ENCODE peak calls at places on chromosomes 13 and 19, in five cellular contexts. G is HuH-7.5, K is NCI-H1105, O is ovary, I is germinal center. P is an unnamed sample.

GRCh38 chr19:3538965-3539742 is at the start of gene TEKTIP1:
- DNase-seq in G (no peak), K (peak), O (no peak), I (no peak), P (peak)

GRCh38 chr19:52991021-52991420 is 22.7 kb upstream of the ERVV-1 start:
- DNase-seq in G (no peak), K (no peak), O (no peak), I (no peak), P (peak)

GRCh38 chr19:14497347-14497921 is 1.5 kb upstream of the GIPC1 start:
- DNase-seq in G (no peak), K (no peak), O (no peak), I (no peak), P (no peak)

GRCh38 chr13:111573362-111573761 is 252.9 kb downstream of the TEX29 start:
- DNase-seq in G (no peak), K (no peak), O (no peak), I (no peak), P (no peak)

GRCh38 chr19:13718733-13719132 is 45.6 kb upstream of the MRI1 start:
- DNase-seq in G (no peak), K (peak), O (no peak), I (no peak), P (no peak)

GRCh38 chr19:53045536-53045935 is 996 bp downstream of the ERVV-2 start:
- DNase-seq in G (no peak), K (no peak), O (no peak), I (no peak), P (peak)

GRCh38 chr13:114019367-114019766 is 45.5 kb upstream of the C13orf46 start:
- DNase-seq in G (no peak), K (no peak), O (no peak), I (peak), P (no peak)

GRCh38 chr13:33859691-33860303 is 41.8 kb downstream of the RFC3 start:
- DNase-seq in G (no peak), K (no peak), O (no peak), I (no peak), P (no peak)

GRCh38 chr19:7833225-7834156 is 3.5 kb downstream of the EVI5L start:
- DNase-seq in G (no peak), K (no peak), O (no peak), I (no peak), P (peak)

GRCh38 chr13:20461860-20462532 is 63.7 kb downstream of the CRYL1 start:
- DNase-seq in G (no peak), K (no peak), O (no peak), I (no peak), P (peak)

GRCh38 chr13:111926501-111927180 is 140.3 kb upstream of the SOX1 start:
- DNase-seq in G (no peak), K (no peak), O (no peak), I (no peak), P (no peak)

GRCh38 chr13:34153428-34154180 is 335.7 kb downstream of the RFC3 start:
- DNase-seq in G (no peak), K (no peak), O (no peak), I (no peak), P (no peak)

GRCh38 chr13:109760951-109761350 is 25.4 kb downstream of the IRS2 start:
- DNase-seq in G (no peak), K (no peak), O (no peak), I (no peak), P (no peak)

GRCh38 chr19:45213031-45213430 is 32.2 kb downstream of the EXOC3L2 start:
- DNase-seq in G (no peak), K (no peak), O (no peak), I (no peak), P (no peak)

GRCh38 chr19:768424-768823 is 17.5 kb downstream of the MISP start:
- DNase-seq in G (no peak), K (no peak), O (no peak), I (no peak), P (peak)

GRCh38 chr19:12933287-12934072 is at the start of gene FARSA:
- DNase-seq in G (peak), K (peak), O (peak), I (peak), P (peak)

GRCh38 chr13:31867709-31868108 is 128.4 kb downstream of the RXFP2 start:
- DNase-seq in G (no peak), K (no peak), O (no peak), I (no peak), P (no peak)

GRCh38 chr19:13573268-13573667 is 67.0 kb upstream of the CACNA1A start:
- DNase-seq in G (no peak), K (no peak), O (no peak), I (no peak), P (no peak)

GRCh38 chr13:109608032-109608431 is 178.4 kb downstream of the IRS2 start:
- DNase-seq in G (no peak), K (no peak), O (no peak), I (no peak), P (no peak)

GRCh38 chr13:20125129-20125782 is 35.6 kb downstream of the GJA3 start:
- DNase-seq in G (no peak), K (no peak), O (no peak), I (no peak), P (peak)

GRCh38 chr13:48950507-48950886 is 25.2 kb upstream of the FNDC3A start:
- DNase-seq in G (no peak), K (no peak), O (no peak), I (no peak), P (peak)

GRCh38 chr13:99995503-99996176 is 14.1 kb downstream of the ZIC2 start:
- DNase-seq in G (no peak), K (no peak), O (no peak), I (no peak), P (no peak)

GRCh38 chr13:58704953-58705352 is 1073.4 kb downstream of the PCDH17 start:
- DNase-seq in G (no peak), K (no peak), O (no peak), I (no peak), P (no peak)

GRCh38 chr13:41639237-41639904 is 182.0 kb downstream of the RGCC start:
- DNase-seq in G (no peak), K (no peak), O (no peak), I (no peak), P (no peak)

GRCh38 chr13:106533101-106533939 is 2.1 kb downstream of the EFNB2 start:
- DNase-seq in G (peak), K (peak), O (peak), I (peak), P (peak)

GRCh38 chr13:63198076-63198475 is 1782.4 kb upstream of the PCDH20 start:
- DNase-seq in G (no peak), K (peak), O (no peak), I (no peak), P (no peak)

GRCh38 chr13:80824231-80824630 is 483.3 kb upstream of the SPRY2 start:
- DNase-seq in G (no peak), K (no peak), O (no peak), I (no peak), P (no peak)

GRCh38 chr13:44759222-44759721 is 183.1 kb upstream of the TSC22D1 start:
- DNase-seq in G (no peak), K (peak), O (no peak), I (no peak), P (no peak)